ENCODE peak calls at places on chromosomes 7 and 10, in six cellular contexts. T is aorta, H is testis, C is Karpas-422, L is adipocyte, G is SJSA1. B is an unnamed sample.

GRCh38 chr7:3195160-3195559 is 105.9 kb upstream of the SDK1 start:
- DNase-seq in T (no peak), H (no peak), C (no peak), L (no peak), G (no peak), B (no peak)

GRCh38 chr10:17607603-17608332 is 9.4 kb downstream of the HACD1 start:
- DNase-seq in T (no peak), H (no peak), C (peak; percentile 81), L (peak; percentile 83), G (no peak), B (no peak)

GRCh38 chr10:73940634-73941221 is 29.8 kb downstream of the PLAU start:
- DNase-seq in T (peak; percentile 97), H (peak; percentile 92), C (peak; percentile 89), L (peak; percentile 87), G (peak; percentile 87), B (peak; percentile 84)

GRCh38 chr7:142440219-142441073 is 182.6 kb upstream of the PRSS58 start:
- DNase-seq in T (no peak), H (no peak), C (no peak), L (peak; percentile 70), G (peak; percentile 87), B (no peak)

GRCh38 chr10:791639-792038 is 102.2 kb upstream of the DIP2C start:
- DNase-seq in T (no peak), H (no peak), C (no peak), L (no peak), G (peak; percentile 31), B (no peak)

GRCh38 chr10:103452714-103453230 is 602 bp upstream of the CALHM2 start:
- DNase-seq in T (no peak), H (no peak), C (no peak), L (no peak), G (no peak), B (no peak)

GRCh38 chr10:131571845-131572244 is 260.3 kb upstream of the TCERG1L start:
- DNase-seq in T (no peak), H (no peak), C (no peak), L (no peak), G (no peak), B (no peak)

GRCh38 chr10:34655286-34656170 is 159.6 kb downstream of the PARD3 start:
- DNase-seq in T (no peak), H (peak; percentile 73), C (peak; percentile 78), L (peak; percentile 90), G (peak; percentile 60), B (no peak)

GRCh38 chr7:102415685-102416225 is 17.6 kb upstream of the ORAI2 start:
- DNase-seq in T (no peak), H (no peak), C (no peak), L (no peak), G (no peak), B (no peak)

GRCh38 chr10:101075775-101076174 is 14.0 kb downstream of the KAZALD1 start:
- DNase-seq in T (no peak), H (no peak), C (peak; percentile 63), L (no peak), G (no peak), B (no peak)

GRCh38 chr10:77877461-77878344 is 48.9 kb downstream of the DLG5 start:
- DNase-seq in T (no peak), H (peak; percentile 77), C (peak; percentile 86), L (peak; percentile 63), G (no peak), B (peak; percentile 93)

GRCh38 chr10:6097063-6097462 is 8.2 kb downstream of the RBM17 start:
- DNase-seq in T (no peak), H (no peak), C (no peak), L (no peak), G (no peak), B (peak; percentile 49)

GRCh38 chr10:5440206-5440605 is 27.8 kb downstream of the NET1 start:
- DNase-seq in T (no peak), H (no peak), C (no peak), L (no peak), G (no peak), B (no peak)

GRCh38 chr7:83148776-83149175 is 13.9 kb downstream of the PCLO start:
- DNase-seq in T (no peak), H (no peak), C (no peak), L (peak; percentile 45), G (no peak), B (no peak)

GRCh38 chr7:14045651-14046050 is 56.2 kb upstream of the ETV1 start:
- DNase-seq in T (no peak), H (no peak), C (no peak), L (no peak), G (no peak), B (no peak)

GRCh38 chr10:59432207-59432900 is 70.0 kb upstream of the FAM13C start:
- DNase-seq in T (no peak), H (no peak), C (no peak), L (no peak), G (no peak), B (no peak)

GRCh38 chr7:1346533-1346805 is 112.8 kb downstream of the MICALL2 start:
- DNase-seq in T (peak; percentile 58), H (no peak), C (no peak), L (no peak), G (no peak), B (no peak)

GRCh38 chr7:2611401-2611800 is 20.4 kb upstream of the TTYH3 start:
- DNase-seq in T (no peak), H (no peak), C (no peak), L (no peak), G (no peak), B (peak; percentile 27)

GRCh38 chr10:52533986-52534385 is 219.9 kb downstream of the DKK1 start:
- DNase-seq in T (no peak), H (no peak), C (no peak), L (no peak), G (no peak), B (no peak)

GRCh38 chr10:86968994-86969355 is 693 bp downstream of the ADIRF start:
- DNase-seq in T (no peak), H (no peak), C (no peak), L (no peak), G (no peak), B (no peak)

GRCh38 chr10:72375173-72375572 is 20.5 kb upstream of the DNAJB12 start:
- DNase-seq in T (peak; percentile 15), H (no peak), C (no peak), L (peak; percentile 27), G (no peak), B (no peak)

GRCh38 chr7:141150465-141150864 is 76.6 kb downstream of the TMEM178B start:
- DNase-seq in T (no peak), H (no peak), C (no peak), L (no peak), G (no peak), B (no peak)

GRCh38 chr10:60073397-60073780 is 167.0 kb upstream of the CCDC6 start:
- DNase-seq in T (no peak), H (no peak), C (no peak), L (no peak), G (no peak), B (no peak)

GRCh38 chr10:27857616-27858015 is 112.0 kb upstream of the MKX start:
- DNase-seq in T (no peak), H (no peak), C (no peak), L (no peak), G (no peak), B (no peak)

GRCh38 chr7:33854178-33854577 is 51.2 kb upstream of the BMPER start:
- DNase-seq in T (no peak), H (no peak), C (no peak), L (peak; percentile 45), G (no peak), B (no peak)

GRCh38 chr10:132634241-132634946 is 96.8 kb downstream of the INPP5A start:
- DNase-seq in T (peak; percentile 67), H (no peak), C (peak; percentile 77), L (no peak), G (no peak), B (no peak)

GRCh38 chr10:624605-625334 is 64.7 kb downstream of the DIP2C start:
- DNase-seq in T (no peak), H (peak; percentile 93), C (no peak), L (peak; percentile 82), G (peak; percentile 88), B (peak; percentile 83)

GRCh38 chr10:28137907-28138880 is 139.3 kb upstream of the ODAD2 start:
- DNase-seq in T (no peak), H (no peak), C (no peak), L (peak; percentile 27), G (no peak), B (no peak)

GRCh38 chr7:102872460-102872859 is 40.3 kb upstream of the LRRC17 start:
- DNase-seq in T (no peak), H (no peak), C (peak; percentile 30), L (peak; percentile 80), G (peak; percentile 79), B (no peak)

GRCh38 chr7:80298201-80298600 is 163.6 kb downstream of the GNAI1 start:
- DNase-seq in T (no peak), H (no peak), C (no peak), L (peak; percentile 10), G (no peak), B (no peak)

GRCh38 chr7:143394068-143394467 is 12.9 kb downstream of the ZYX start:
- DNase-seq in T (no peak), H (no peak), C (no peak), L (no peak), G (no peak), B (no peak)

DNA sequence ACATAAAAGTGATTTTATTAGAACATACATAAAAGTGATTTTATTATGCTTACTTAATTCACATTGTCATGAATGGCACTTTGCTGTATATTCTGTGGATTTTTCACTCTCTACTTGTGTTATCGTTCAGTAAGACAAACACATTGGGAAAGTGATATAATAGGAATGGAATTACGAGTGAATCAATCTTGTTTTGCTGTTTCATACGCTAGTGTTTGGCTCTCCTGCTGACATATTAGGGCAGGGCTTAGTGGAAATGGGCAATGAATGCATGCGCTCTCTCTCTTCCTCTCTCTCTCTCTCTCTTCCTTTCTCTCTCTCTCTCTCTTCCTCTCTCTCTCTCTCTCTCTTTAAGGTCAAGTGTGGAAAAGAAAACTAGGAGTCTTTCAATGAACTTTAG is 561.2 kb downstream of the ACTR3B start:
- DNase-seq in T (no peak), H (no peak), C (no peak), L (no peak), G (no peak), B (no peak)
- H3K9me3 ChIP-seq in T (no peaks in the 10 kb centered on the region), H (no peaks in the 10 kb centered on the region), C (no peaks in the 10 kb centered on the region), L (no peaks in the 10 kb centered on the region), G (peaks cover 2% of the 10 kb centered on the region), B (no peaks in the 10 kb centered on the region)

GRCh38 chr7:153948055-153948454 is 104.1 kb upstream of the DPP6 start:
- DNase-seq in T (no peak), H (no peak), C (no peak), L (no peak), G (no peak), B (no peak)
- H3K9me3 ChIP-seq in T (no peaks in the 10 kb centered on the region), H (no peaks in the 10 kb centered on the region), C (no peaks in the 10 kb centered on the region), L (no peaks in the 10 kb centered on the region), G (peaks cover 11% of the 10 kb centered on the region), B (peaks cover 22% of the 10 kb centered on the region)

DNA sequence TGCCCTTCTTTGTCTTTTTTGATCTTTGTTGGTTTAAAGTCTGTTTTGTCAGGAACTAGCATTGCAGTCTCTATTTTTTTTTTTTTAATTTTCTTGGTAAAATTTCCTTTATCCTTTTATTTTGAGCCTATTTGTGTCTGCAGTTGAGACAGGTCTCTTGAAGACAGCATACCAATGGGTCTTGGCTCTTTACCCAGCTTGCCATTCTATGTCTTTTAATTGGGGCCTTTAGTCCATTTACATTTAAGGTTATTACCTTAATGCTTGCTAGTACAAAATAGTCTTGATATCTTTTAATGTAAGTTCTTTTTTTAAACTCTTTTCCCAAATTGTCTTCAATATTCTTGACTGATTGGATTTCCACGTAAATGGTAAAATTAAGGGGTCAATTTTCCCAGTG is 398.3 kb upstream of the CHRM2 start:
- DNase-seq in T (no peak), H (no peak), C (no peak), L (no peak), G (no peak), B (no peak)
- H3K9me3 ChIP-seq in T (no peaks in the 10 kb centered on the region), H (no peaks in the 10 kb centered on the region), C (peaks cover 13% of the 10 kb centered on the region), L (peaks cover 55% of the 10 kb centered on the region), G (peaks cover 3% of the 10 kb centered on the region), B (no peaks in the 10 kb centered on the region)

GRCh38 chr7:135789431-135789830 is 40.8 kb upstream of the FAM180A start:
- DNase-seq in T (no peak), H (no peak), C (no peak), L (no peak), G (no peak), B (no peak)
- H3K9me3 ChIP-seq in T (no peaks in the 10 kb centered on the region), H (no peaks in the 10 kb centered on the region), C (no peaks in the 10 kb centered on the region), L (peaks cover 5% of the 10 kb centered on the region), G (no peaks in the 10 kb centered on the region), B (no peaks in the 10 kb centered on the region)